ENCODE peak calls at places on chromosomes 7 and 10, in six cellular contexts. K is thoracic aorta, C is left lung, U is cardiac muscle cell, Z is Peyer's patch, H is stomach. J is an unnamed sample. For H3K4me1, the result is how much of the 10 kb centered on the place peaks cover.

GRCh38 chr7:50978633-50979215 is 196.0 kb upstream of the GRB10 start:
- DNase-seq in Z (no peak), K (no peak), H (no peak), U (peak), C (no peak), J (no peak)

GRCh38 chr7:25158962-25159361 is 33.9 kb upstream of the CYCS start:
- DNase-seq in H (no peak), U (no peak), Z (no peak), C (no peak), K (no peak), J (no peak)

GRCh38 chr10:88911121-88911520 is 31.1 kb downstream of the STAMBPL1 start:
- DNase-seq in H (no peak), U (no peak), Z (no peak), K (no peak), C (no peak), J (no peak)

GRCh38 chr10:110576220-110576619 is 8.7 kb downstream of the SMC3 start:
- DNase-seq in K (no peak), C (no peak), H (no peak), U (peak), Z (no peak), J (no peak)

GRCh38 chr7:135964254-135964653 is 12.9 kb downstream of the MTPN start:
- DNase-seq in K (no peak), C (no peak), Z (no peak), H (no peak), U (peak), J (no peak)

GRCh38 chr7:7911756-7912155 is 56.8 kb upstream of the GLCCI1 start:
- DNase-seq in C (no peak), H (no peak), K (no peak), Z (no peak), U (no peak), J (no peak)

GRCh38 chr10:77898323-77899079 is 28.1 kb downstream of the DLG5 start:
- DNase-seq in C (no peak), U (no peak), Z (peak), H (peak), K (no peak), J (no peak)

GRCh38 chr7:139505563-139505962 is 17.9 kb upstream of the CLEC2L start:
- DNase-seq in C (no peak), U (peak), Z (no peak), H (no peak), K (no peak), J (no peak)

GRCh38 chr7:33904680-33905388 is 505 bp upstream of the BMPER start:
- DNase-seq in Z (peak), C (no peak), U (peak), K (no peak), H (peak), J (no peak)

GRCh38 chr7:127588019-127588696 is at the start of gene ARF5:
- DNase-seq in C (peak), Z (peak), H (peak), K (peak), U (peak), J (peak)

GRCh38 chr10:49512121-49512809 is 26.7 kb downstream of the ERCC6 start:
- DNase-seq in Z (no peak), C (no peak), H (no peak), K (no peak), U (peak), J (no peak)

GRCh38 chr10:54368984-54369383 is 432.0 kb downstream of the PCDH15 start:
- DNase-seq in C (no peak), Z (no peak), U (no peak), K (no peak), H (no peak), J (no peak)

GRCh38 chr7:140585333-140585732 is 55.3 kb downstream of the DENND2A start:
- DNase-seq in U (no peak), C (no peak), K (no peak), Z (no peak), H (no peak), J (no peak)

GRCh38 chr10:77546048-77546447 is 91.6 kb downstream of the KCNMA1 start:
- DNase-seq in Z (no peak), U (no peak), K (no peak), C (no peak), H (no peak), J (no peak)

GRCh38 chr7:20114463-20114862 is 102.7 kb downstream of the MACC1 start:
- DNase-seq in U (peak), Z (no peak), H (no peak), K (no peak), C (no peak), J (no peak)

GRCh38 chr10:100889546-100889945 is 23.2 kb upstream of the SLF2 start:
- DNase-seq in U (no peak), H (no peak), C (no peak), K (no peak), Z (no peak), J (no peak)

GRCh38 chr10:33087142-33087541 is 129.1 kb upstream of the ITGB1 start:
- DNase-seq in U (peak), K (no peak), Z (no peak), C (no peak), H (no peak), J (no peak)

GRCh38 chr7:154879629-154880028 is 123.3 kb downstream of the PAXIP1 start:
- DNase-seq in U (no peak), H (peak), K (no peak), Z (no peak), C (peak), J (no peak)

GRCh38 chr10:126156012-126156411 is 232.3 kb downstream of the ADAM12 start:
- DNase-seq in K (no peak), C (no peak), H (no peak), U (no peak), Z (no peak), J (no peak)

GRCh38 chr7:127885843-127886242 is 145.4 kb downstream of the LRRC4 start:
- DNase-seq in U (peak), C (no peak), H (no peak), K (peak), Z (no peak), J (peak)

GRCh38 chr10:323651-324293 is 188.5 kb downstream of the ZMYND11 start:
- DNase-seq in C (peak), K (peak), Z (no peak), H (peak), U (peak), J (peak)

GRCh38 chr10:119654540-119654939 is 3.4 kb downstream of the BAG3 start:
- DNase-seq in C (peak), U (peak), Z (no peak), H (peak), K (peak), J (peak)

GRCh38 chr7:2182461-2182860 is 50.3 kb downstream of the MAD1L1 start:
- DNase-seq in U (no peak), K (no peak), Z (no peak), C (no peak), H (no peak), J (no peak)

GRCh38 chr10:23917251-23917908 is 291.6 kb upstream of the KIAA1217 start:
- DNase-seq in K (no peak), Z (no peak), U (peak), H (no peak), C (no peak), J (no peak)

GRCh38 chr10:86375204-86375603 is 8.6 kb upstream of the GRID1 start:
- DNase-seq in H (no peak), U (no peak), Z (no peak), C (no peak), K (no peak), J (no peak)

GRCh38 chr7:43591551-43592180 is 8.8 kb downstream of the STK17A start:
- DNase-seq in U (no peak), K (no peak), C (no peak), Z (no peak), H (no peak), J (no peak)

GRCh38 chr10:21092683-21093524 is 195.8 kb upstream of the NEBL start:
- DNase-seq in Z (no peak), C (no peak), H (no peak), K (no peak), U (peak), J (no peak)

GRCh38 chr7:132756482-132756990 is 180.3 kb upstream of the PLXNA4 start:
- DNase-seq in K (no peak), H (no peak), U (no peak), C (no peak), Z (no peak), J (no peak)

GRCh38 chr7:86975914-86976313 is 83.5 kb downstream of the ELAPOR2 start:
- DNase-seq in C (no peak), H (no peak), U (no peak), Z (no peak), K (no peak), J (no peak)

GRCh38 chr10:79102056-79102874 is 33.5 kb downstream of the ZMIZ1 start:
- DNase-seq in K (peak), H (peak), C (peak), U (peak), Z (no peak), J (peak)

GRCh38 chr10:79100761-79101160 is 32.0 kb downstream of the ZMIZ1 start:
- DNase-seq in C (no peak), U (no peak), K (no peak), Z (no peak), H (no peak), J (no peak)

GRCh38 chr10:79099898-79100448 is 31.2 kb downstream of the ZMIZ1 start:
- DNase-seq in U (no peak), H (no peak), K (no peak), C (no peak), Z (no peak), J (no peak)

GRCh38 chr10:79103078-79103477 is 34.3 kb downstream of the ZMIZ1 start:
- DNase-seq in Z (no peak), K (no peak), H (no peak), U (no peak), C (no peak), J (no peak)

GRCh38 chr10:79101560-79101971 is 32.8 kb downstream of the ZMIZ1 start:
- DNase-seq in K (no peak), H (no peak), C (no peak), U (no peak), Z (no peak), J (no peak)
- H3K4me1 ChIP-seq in K (half or more), H (half or more), C (half or more), U (half or more), Z (under half), J (half or more)

DNA sequence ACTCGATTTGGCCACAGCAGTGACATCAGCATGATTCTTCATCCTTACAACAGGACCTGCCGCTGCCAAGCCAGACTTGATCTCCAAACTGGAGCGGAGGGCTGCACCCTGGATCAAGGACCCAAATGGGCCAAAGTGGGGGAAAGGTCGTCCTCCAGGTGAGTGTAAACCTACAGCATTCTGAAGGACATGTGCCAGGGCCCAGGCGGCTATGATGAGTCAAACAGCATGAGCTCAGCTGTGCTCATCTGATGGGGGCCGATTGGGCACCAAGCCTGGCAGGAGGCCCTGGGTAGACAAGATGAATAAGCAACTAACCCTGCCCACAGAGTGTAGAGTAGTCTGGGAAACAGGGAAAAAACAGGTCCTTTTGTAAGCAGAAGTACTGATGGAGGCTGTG is 14.4 kb upstream of the ATP6V0E2 start:
- DNase-seq in K (no peak), U (no peak), Z (no peak), C (no peak), H (no peak), J (no peak)
- H3K4me1 ChIP-seq in K (under half), U (under half), Z (under half), C (under half), H (under half), J (under half)

GRCh38 chr7:107936312-107936711 is 45.3 kb downstream of the DLD start:
- DNase-seq in K (no peak), C (no peak), H (no peak), Z (no peak), U (no peak), J (no peak)
- H3K4me1 ChIP-seq in K (under half), C (under half), H (under half), Z (under half), U (under half), J (under half)

DNA sequence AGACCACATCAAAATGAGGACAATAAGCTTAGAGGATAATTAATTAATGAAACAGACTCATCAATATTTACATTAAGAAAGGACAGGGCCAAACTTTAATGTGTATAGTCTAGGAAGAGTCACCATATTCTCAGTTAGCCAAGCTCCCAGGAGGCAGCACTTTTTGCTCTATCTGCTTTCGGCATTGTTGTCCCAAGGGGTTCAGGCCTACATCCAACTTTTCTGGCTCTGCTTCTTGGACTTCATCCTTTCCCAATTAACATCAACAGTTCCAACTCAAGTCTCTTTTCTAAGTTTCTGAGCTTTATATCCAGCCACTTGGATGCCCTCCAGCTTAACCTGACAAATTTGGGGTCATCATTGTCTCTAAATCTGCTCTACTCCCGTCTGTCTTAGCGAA is 42.8 kb downstream of the GLI3 start:
- DNase-seq in H (no peak), Z (no peak), C (no peak), K (no peak), U (peak), J (no peak)
- H3K4me1 ChIP-seq in H (under half), Z (under half), C (under half), K (under half), U (under half), J (under half)